ENCODE peak calls at places on chromosome 7, in seven cellular contexts. One of them, this sample, is unnamed.

GRCh38 chr7:17236603-17237002 is 61.8 kb upstream of the AHR start:
- DNase-seq in right atrium auricular region: no peak
- DNase-seq in stomach: no peak
- DNase-seq in fibroblast of lung: peak; percentile 28
- DNase-seq in colonic mucosa: no peak
- DNase-seq in lower lobe of right lung: no peak
- DNase-seq in Panc1: no peak
- DNase-seq in this sample: no peak

GRCh38 chr7:122307228-122307619 is 2.7 kb upstream of the FEZF1 start:
- DNase-seq in colonic mucosa: no peak
- DNase-seq in fibroblast of lung: no peak
- DNase-seq in lower lobe of right lung: no peak
- DNase-seq in Panc1: no peak
- DNase-seq in stomach: no peak
- DNase-seq in right atrium auricular region: no peak
- DNase-seq in this sample: no peak

GRCh38 chr7:7136857-7137309 is 45.5 kb upstream of the C1GALT1 start:
- DNase-seq in right atrium auricular region: no peak
- DNase-seq in Panc1: no peak
- DNase-seq in fibroblast of lung: no peak
- DNase-seq in colonic mucosa: no peak
- DNase-seq in lower lobe of right lung: no peak
- DNase-seq in stomach: no peak
- DNase-seq in this sample: no peak

GRCh38 chr7:17095001-17095574 is 203.4 kb upstream of the AHR start:
- DNase-seq in lower lobe of right lung: no peak
- DNase-seq in fibroblast of lung: no peak
- DNase-seq in stomach: peak; percentile 51
- DNase-seq in Panc1: no peak
- DNase-seq in right atrium auricular region: no peak
- DNase-seq in colonic mucosa: no peak
- DNase-seq in this sample: no peak

GRCh38 chr7:1060315-1061080 is 16.2 kb downstream of the GPR146 start:
- DNase-seq in fibroblast of lung: no peak
- DNase-seq in lower lobe of right lung: no peak
- DNase-seq in Panc1: no peak
- DNase-seq in stomach: peak; percentile 82
- DNase-seq in colonic mucosa: no peak
- DNase-seq in right atrium auricular region: peak; percentile 73
- DNase-seq in this sample: no peak

GRCh38 chr7:37281368-37282092 is 167.1 kb downstream of the ELMO1 start:
- DNase-seq in Panc1: no peak
- DNase-seq in colonic mucosa: no peak
- DNase-seq in fibroblast of lung: no peak
- DNase-seq in stomach: no peak
- DNase-seq in right atrium auricular region: no peak
- DNase-seq in lower lobe of right lung: no peak
- DNase-seq in this sample: no peak

GRCh38 chr7:107237451-107237850 is 68.6 kb downstream of the HBP1 start:
- DNase-seq in colonic mucosa: no peak
- DNase-seq in fibroblast of lung: no peak
- DNase-seq in Panc1: no peak
- DNase-seq in stomach: no peak
- DNase-seq in lower lobe of right lung: no peak
- DNase-seq in right atrium auricular region: no peak
- DNase-seq in this sample: no peak

GRCh38 chr7:113197274-113197673 is 78.9 kb upstream of the SMIM30 start:
- DNase-seq in right atrium auricular region: no peak
- DNase-seq in lower lobe of right lung: no peak
- DNase-seq in stomach: no peak
- DNase-seq in Panc1: no peak
- DNase-seq in fibroblast of lung: peak; percentile 84
- DNase-seq in colonic mucosa: no peak
- DNase-seq in this sample: peak; percentile 51

GRCh38 chr7:135558881-135559280 is 1.2 kb downstream of the NUP205 start:
- DNase-seq in Panc1: no peak
- DNase-seq in stomach: no peak
- DNase-seq in colonic mucosa: no peak
- DNase-seq in fibroblast of lung: no peak
- DNase-seq in right atrium auricular region: no peak
- DNase-seq in lower lobe of right lung: no peak
- DNase-seq in this sample: no peak

GRCh38 chr7:127882313-127882920 is 148.8 kb downstream of the LRRC4 start:
- DNase-seq in Panc1: no peak
- DNase-seq in colonic mucosa: no peak
- DNase-seq in right atrium auricular region: no peak
- DNase-seq in fibroblast of lung: no peak
- DNase-seq in stomach: no peak
- DNase-seq in lower lobe of right lung: no peak
- DNase-seq in this sample: no peak

GRCh38 chr7:37040330-37040729 is 316.0 kb upstream of the AOAH start:
- DNase-seq in Panc1: no peak
- DNase-seq in right atrium auricular region: no peak
- DNase-seq in lower lobe of right lung: no peak
- DNase-seq in fibroblast of lung: peak; percentile 29
- DNase-seq in colonic mucosa: no peak
- DNase-seq in stomach: no peak
- DNase-seq in this sample: peak; percentile 27

GRCh38 chr7:34354906-34355305 is 303.1 kb upstream of the NPSR1 start:
- DNase-seq in lower lobe of right lung: no peak
- DNase-seq in Panc1: no peak
- DNase-seq in fibroblast of lung: peak; percentile 1
- DNase-seq in colonic mucosa: no peak
- DNase-seq in right atrium auricular region: no peak
- DNase-seq in stomach: no peak
- DNase-seq in this sample: no peak

GRCh38 chr7:75762350-75762917 is 9.6 kb downstream of the CCL26 start:
- DNase-seq in stomach: no peak
- DNase-seq in lower lobe of right lung: no peak
- DNase-seq in Panc1: peak; percentile 62
- DNase-seq in colonic mucosa: no peak
- DNase-seq in fibroblast of lung: peak; percentile 85
- DNase-seq in right atrium auricular region: no peak
- DNase-seq in this sample: peak; percentile 61

GRCh38 chr7:99997545-99998137 is 17.8 kb upstream of the ZKSCAN1 start:
- DNase-seq in right atrium auricular region: no peak
- DNase-seq in Panc1: no peak
- DNase-seq in colonic mucosa: peak; percentile 57
- DNase-seq in lower lobe of right lung: peak; percentile 68
- DNase-seq in stomach: peak; percentile 79
- DNase-seq in fibroblast of lung: peak; percentile 46
- DNase-seq in this sample: no peak

GRCh38 chr7:32587431-32587948 is 92.2 kb downstream of the AVL9 start:
- DNase-seq in right atrium auricular region: no peak
- DNase-seq in Panc1: peak; percentile 64
- DNase-seq in lower lobe of right lung: no peak
- DNase-seq in fibroblast of lung: peak; percentile 95
- DNase-seq in colonic mucosa: no peak
- DNase-seq in stomach: no peak
- DNase-seq in this sample: peak; percentile 60

GRCh38 chr7:73833251-73833919 is 2.6 kb downstream of the CLDN4 start:
- DNase-seq in stomach: no peak
- DNase-seq in Panc1: no peak
- DNase-seq in colonic mucosa: peak; percentile 77
- DNase-seq in right atrium auricular region: no peak
- DNase-seq in lower lobe of right lung: no peak
- DNase-seq in fibroblast of lung: no peak
- DNase-seq in this sample: no peak

GRCh38 chr7:1667566-1668485 is 2.3 kb upstream of the ELFN1 start:
- DNase-seq in lower lobe of right lung: peak; percentile 41
- DNase-seq in stomach: no peak
- DNase-seq in Panc1: no peak
- DNase-seq in fibroblast of lung: no peak
- DNase-seq in right atrium auricular region: no peak
- DNase-seq in colonic mucosa: no peak
- DNase-seq in this sample: no peak

GRCh38 chr7:108402865-108403264 is 53.4 kb downstream of the NRCAM start:
- DNase-seq in colonic mucosa: no peak
- DNase-seq in Panc1: no peak
- DNase-seq in stomach: no peak
- DNase-seq in fibroblast of lung: peak; percentile 74
- DNase-seq in right atrium auricular region: no peak
- DNase-seq in lower lobe of right lung: no peak
- DNase-seq in this sample: no peak

DNA sequence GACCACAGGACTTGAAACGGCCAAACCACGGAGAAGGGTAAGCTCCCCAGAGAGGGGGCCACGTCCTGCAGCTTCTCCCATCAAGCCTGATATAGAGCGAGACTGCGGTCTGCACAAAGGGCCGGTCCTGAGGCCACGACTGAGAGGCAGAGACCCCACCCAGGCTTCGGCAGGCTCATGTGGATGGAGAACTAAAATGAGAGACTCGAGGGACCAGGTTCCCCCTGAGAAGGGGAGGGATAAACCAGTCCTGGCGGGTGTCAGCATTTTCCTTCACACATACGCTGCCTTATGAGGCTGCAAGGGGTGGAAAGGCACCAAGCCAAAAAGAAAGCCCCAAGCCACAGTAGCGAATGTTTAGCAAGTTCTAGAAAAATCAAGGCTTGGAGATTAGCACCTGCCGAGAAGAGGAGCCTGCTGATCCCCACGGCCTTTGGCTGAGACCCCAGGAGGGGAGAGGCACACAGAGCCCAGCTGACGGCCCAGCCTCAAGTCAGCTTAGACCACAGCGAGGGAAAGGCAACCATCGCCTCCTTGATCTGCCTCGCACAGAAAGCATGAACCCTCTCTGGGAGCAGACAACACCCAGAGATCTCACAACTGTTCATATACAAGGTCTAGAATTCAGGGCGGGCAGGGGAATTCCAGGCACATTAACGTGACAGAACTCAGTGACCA is 92.6 kb upstream of the RNF32 start:
- DNase-seq in colonic mucosa: no peak
- DNase-seq in lower lobe of right lung: no peak
- DNase-seq in right atrium auricular region: no peak
- DNase-seq in fibroblast of lung: no peak
- DNase-seq in stomach: no peak
- DNase-seq in Panc1: no peak
- DNase-seq in this sample: no peak
- H3K27ac ChIP-seq in colonic mucosa: no peak overlapping the region
- H3K27ac ChIP-seq in lower lobe of right lung: no peak overlapping the region
- H3K27ac ChIP-seq in right atrium auricular region: no peak overlapping the region
- H3K27ac ChIP-seq in fibroblast of lung: no peak overlapping the region
- H3K27ac ChIP-seq in stomach: no peak overlapping the region
- H3K27ac ChIP-seq in Panc1: no peak overlapping the region
- H3K27ac ChIP-seq in this sample: no peak overlapping the region

DNA sequence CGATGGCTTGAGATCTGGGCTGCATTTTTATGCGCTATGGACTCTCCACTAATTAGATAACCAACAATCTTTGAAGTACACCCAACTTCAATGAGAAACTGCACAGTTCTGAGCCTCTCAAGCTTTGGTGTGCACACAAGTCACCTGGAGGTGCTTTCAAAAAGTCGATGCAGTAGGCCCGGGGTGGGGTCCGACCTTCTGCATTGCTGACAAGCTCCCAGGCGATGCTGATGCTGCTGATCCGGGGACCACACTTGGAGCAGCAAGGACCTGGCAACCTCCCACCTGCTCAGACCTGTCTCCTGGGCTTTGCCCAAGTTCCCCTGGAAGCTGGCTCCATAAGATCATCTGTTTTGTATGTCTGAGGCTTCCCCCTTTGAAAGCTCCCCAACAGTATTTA is 10.7 kb downstream of the KIAA1549 start:
- DNase-seq in lower lobe of right lung: no peak
- DNase-seq in right atrium auricular region: no peak
- DNase-seq in colonic mucosa: no peak
- DNase-seq in stomach: no peak
- DNase-seq in fibroblast of lung: no peak
- DNase-seq in Panc1: no peak
- DNase-seq in this sample: no peak
- H3K27ac ChIP-seq in lower lobe of right lung: no peak overlapping the region
- H3K27ac ChIP-seq in right atrium auricular region: no peak overlapping the region
- H3K27ac ChIP-seq in colonic mucosa: no peak overlapping the region
- H3K27ac ChIP-seq in stomach: no peak overlapping the region
- H3K27ac ChIP-seq in fibroblast of lung: no peak overlapping the region
- H3K27ac ChIP-seq in Panc1: no peak overlapping the region
- H3K27ac ChIP-seq in this sample: no peak overlapping the region

DNA sequence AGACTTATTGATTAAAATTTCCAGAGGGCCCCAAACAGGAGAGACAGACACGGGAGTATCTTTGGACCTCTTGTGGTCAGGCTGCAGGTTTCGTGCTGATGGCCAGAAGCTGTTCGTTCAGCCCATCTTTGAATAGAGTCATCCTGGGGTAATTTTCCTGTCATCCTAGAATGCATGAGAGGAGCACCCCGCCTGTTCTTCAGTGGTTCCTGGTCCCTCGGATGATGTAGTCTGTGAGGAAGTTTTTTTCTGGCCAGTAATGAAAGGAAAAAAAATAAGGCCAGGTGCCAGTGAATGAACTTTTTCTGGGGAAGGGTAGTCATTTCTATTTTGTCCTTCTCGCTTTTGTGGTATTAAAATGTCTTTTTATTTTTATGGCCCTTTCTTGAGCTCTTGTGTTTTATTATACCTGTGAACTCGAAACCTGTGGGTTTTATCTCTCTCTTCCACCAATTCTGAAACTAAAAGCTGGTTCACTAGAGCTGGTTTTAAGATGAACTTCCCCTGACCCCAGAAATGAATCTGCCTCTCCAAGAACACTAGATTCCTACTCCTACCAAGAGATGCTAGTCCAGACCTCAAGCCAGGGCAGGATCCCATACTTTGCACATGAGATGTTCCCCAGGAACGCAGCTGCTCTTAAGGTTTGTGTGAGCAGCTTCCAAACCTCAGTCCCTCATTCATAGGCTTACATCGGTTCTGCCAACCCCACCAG is 15.4 kb upstream of the MEST start:
- DNase-seq in colonic mucosa: no peak
- DNase-seq in right atrium auricular region: no peak
- DNase-seq in lower lobe of right lung: no peak
- DNase-seq in stomach: no peak
- DNase-seq in fibroblast of lung: no peak
- DNase-seq in Panc1: no peak
- DNase-seq in this sample: no peak
- H3K27ac ChIP-seq in colonic mucosa: no peak overlapping the region
- H3K27ac ChIP-seq in right atrium auricular region: no peak overlapping the region
- H3K27ac ChIP-seq in lower lobe of right lung: no peak overlapping the region
- H3K27ac ChIP-seq in stomach: no peak overlapping the region
- H3K27ac ChIP-seq in fibroblast of lung: no peak overlapping the region
- H3K27ac ChIP-seq in Panc1: no peak overlapping the region
- H3K27ac ChIP-seq in this sample: no peak overlapping the region

GRCh38 chr7:66628361-66629221 is at the start of gene KCTD7:
- DNase-seq in colonic mucosa: peak; percentile 97
- DNase-seq in stomach: peak; percentile 98
- DNase-seq in Panc1: peak; percentile 84
- DNase-seq in right atrium auricular region: peak; percentile 98
- DNase-seq in fibroblast of lung: peak; percentile 98
- DNase-seq in lower lobe of right lung: peak; percentile 99
- DNase-seq in this sample: peak; percentile 96

GRCh38 chr7:66630529-66630928 is 1.8 kb downstream of the KCTD7 start:
- DNase-seq in Panc1: no peak
- DNase-seq in stomach: no peak
- DNase-seq in colonic mucosa: no peak
- DNase-seq in right atrium auricular region: no peak
- DNase-seq in lower lobe of right lung: no peak
- DNase-seq in fibroblast of lung: no peak
- DNase-seq in this sample: no peak

GRCh38 chr7:66629222-66629658 is 559 bp downstream of the KCTD7 start:
- DNase-seq in fibroblast of lung: no peak
- DNase-seq in lower lobe of right lung: peak; percentile 56
- DNase-seq in right atrium auricular region: no peak
- DNase-seq in stomach: peak; percentile 27
- DNase-seq in Panc1: no peak
- DNase-seq in colonic mucosa: no peak
- DNase-seq in this sample: no peak

GRCh38 chr7:66629659-66630058 is 978 bp downstream of the KCTD7 start:
- DNase-seq in lower lobe of right lung: no peak
- DNase-seq in right atrium auricular region: no peak
- DNase-seq in Panc1: no peak
- DNase-seq in colonic mucosa: no peak
- DNase-seq in fibroblast of lung: no peak
- DNase-seq in stomach: no peak
- DNase-seq in this sample: no peak

GRCh38 chr7:66631471-66631870 is 2.8 kb downstream of the KCTD7 start:
- DNase-seq in fibroblast of lung: no peak
- DNase-seq in stomach: no peak
- DNase-seq in right atrium auricular region: no peak
- DNase-seq in colonic mucosa: no peak
- DNase-seq in lower lobe of right lung: no peak
- DNase-seq in Panc1: no peak
- DNase-seq in this sample: no peak
- H3K27ac ChIP-seq in fibroblast of lung: no peak overlapping the region
- H3K27ac ChIP-seq in stomach: peak overlapping the region; percentile 52
- H3K27ac ChIP-seq in right atrium auricular region: no peak overlapping the region
- H3K27ac ChIP-seq in colonic mucosa: peak overlapping the region; percentile 27
- H3K27ac ChIP-seq in lower lobe of right lung: no peak overlapping the region
- H3K27ac ChIP-seq in Panc1: no peak overlapping the region
- H3K27ac ChIP-seq in this sample: no peak overlapping the region